ENCODE peak calls at places on chromosomes 7 and 10, in six cellular contexts. W, P, J, R, Z and Y are unnamed samples.

GRCh38 chr10:89001428-89002072 is 11.0 kb downstream of the FAS start:
- DNase-seq in W (no peak), P (no peak), J (peak; percentile 49), R (no peak), Z (no peak), Y (no peak)

GRCh38 chr10:117165557-117166419 is 27.7 kb upstream of the VAX1 start:
- DNase-seq in W (no peak), P (no peak), J (peak; percentile 51), R (peak; percentile 61), Z (no peak), Y (peak; percentile 60)

GRCh38 chr10:100742936-100743335 is 2.4 kb upstream of the PAX2 start:
- DNase-seq in W (no peak), P (no peak), J (no peak), R (no peak), Z (no peak), Y (no peak)

GRCh38 chr7:92925876-92926696 is 89.7 kb upstream of the CDK6 start:
- DNase-seq in W (no peak), P (no peak), J (no peak), R (no peak), Z (no peak), Y (no peak)

GRCh38 chr10:10878944-10879343 is 138.7 kb upstream of the CELF2 start:
- DNase-seq in W (no peak), P (no peak), J (no peak), R (no peak), Z (no peak), Y (no peak)

GRCh38 chr7:13016036-13016581 is 328.7 kb downstream of the ARL4A start:
- DNase-seq in W (no peak), P (no peak), J (no peak), R (no peak), Z (no peak), Y (no peak)

GRCh38 chr7:123643495-123644428 is 11.9 kb upstream of the LMOD2 start:
- DNase-seq in W (no peak), P (no peak), J (no peak), R (no peak), Z (peak; percentile 52), Y (peak; percentile 63)

GRCh38 chr10:121495719-121496118 is 102.5 kb downstream of the FGFR2 start:
- DNase-seq in W (no peak), P (no peak), J (no peak), R (no peak), Z (no peak), Y (no peak)

GRCh38 chr7:155857141-155857540 is 44.9 kb upstream of the SHH start:
- DNase-seq in W (no peak), P (no peak), J (no peak), R (no peak), Z (no peak), Y (no peak)

GRCh38 chr7:139714163-139714901 is 63.5 kb downstream of the HIPK2 start:
- DNase-seq in W (no peak), P (no peak), J (no peak), R (no peak), Z (no peak), Y (no peak)

GRCh38 chr7:105187302-105188169 is 173.5 kb downstream of the KMT2E start:
- DNase-seq in W (no peak), P (no peak), J (no peak), R (no peak), Z (no peak), Y (peak; percentile 83)

GRCh38 chr10:27297848-27298524 is 57.4 kb upstream of the ACBD5 start:
- DNase-seq in W (no peak), P (no peak), J (no peak), R (no peak), Z (no peak), Y (no peak)

GRCh38 chr10:93710333-93710909 is 8.0 kb upstream of the FRA10AC1 start:
- DNase-seq in W (no peak), P (no peak), J (no peak), R (no peak), Z (no peak), Y (no peak)

GRCh38 chr10:86411281-86411841 is 44.8 kb upstream of the GRID1 start:
- DNase-seq in W (no peak), P (peak; percentile 28), J (no peak), R (no peak), Z (no peak), Y (no peak)

GRCh38 chr7:4103352-4104091 is 578.6 kb upstream of the FOXK1 start:
- DNase-seq in W (no peak), P (no peak), J (no peak), R (no peak), Z (no peak), Y (no peak)

GRCh38 chr7:17682586-17682985 is 257.7 kb downstream of the SNX13 start:
- DNase-seq in W (no peak), P (no peak), J (no peak), R (no peak), Z (no peak), Y (peak; percentile 48)

GRCh38 chr10:124704428-124704805 is 39.8 kb downstream of the FAM53B start:
- DNase-seq in W (no peak), P (no peak), J (peak; percentile 41), R (no peak), Z (no peak), Y (no peak)

GRCh38 chr7:75045881-75046280 is 27.7 kb downstream of the RCC1L start:
- DNase-seq in W (no peak), P (no peak), J (no peak), R (no peak), Z (no peak), Y (no peak)

GRCh38 chr7:54811016-54811924 is 52.3 kb upstream of the SEC61G start:
- DNase-seq in W (no peak), P (no peak), J (no peak), R (no peak), Z (no peak), Y (no peak)

GRCh38 chr10:24114561-24114960 is 94.4 kb upstream of the KIAA1217 start:
- DNase-seq in W (no peak), P (no peak), J (no peak), R (no peak), Z (no peak), Y (no peak)
- H3K4me3 ChIP-seq in W (no peak overlapping the region), P (no peak overlapping the region), J (no peak overlapping the region), R (no peak overlapping the region), Z (no peak overlapping the region), Y (no peak overlapping the region)

GRCh38 chr10:22481687-22482539 is 136.6 kb downstream of the SPAG6 start:
- DNase-seq in W (no peak), P (no peak), J (no peak), R (no peak), Z (no peak), Y (peak; percentile 41)
- TF ChIP-seq CTCF in W (no peak), P (no peak), J (no peak), R (no peak), Z (no peak), Y (no peak)

GRCh38 chr7:81183326-81183725 is 264.5 kb upstream of the SEMA3C start:
- DNase-seq in W (no peak), P (no peak), J (no peak), R (no peak), Z (no peak), Y (no peak)

GRCh38 chr7:81186691-81187090 is 267.8 kb upstream of the SEMA3C start:
- DNase-seq in W (no peak), P (no peak), J (no peak), R (no peak), Z (no peak), Y (no peak)

GRCh38 chr7:81185072-81185471 is 266.2 kb upstream of the SEMA3C start:
- DNase-seq in W (no peak), P (no peak), J (no peak), R (no peak), Z (no peak), Y (no peak)

GRCh38 chr7:81190997-81191747 is 272.3 kb upstream of the SEMA3C start:
- DNase-seq in W (no peak), P (no peak), J (no peak), R (no peak), Z (peak; percentile 57), Y (peak; percentile 82)

DNA sequence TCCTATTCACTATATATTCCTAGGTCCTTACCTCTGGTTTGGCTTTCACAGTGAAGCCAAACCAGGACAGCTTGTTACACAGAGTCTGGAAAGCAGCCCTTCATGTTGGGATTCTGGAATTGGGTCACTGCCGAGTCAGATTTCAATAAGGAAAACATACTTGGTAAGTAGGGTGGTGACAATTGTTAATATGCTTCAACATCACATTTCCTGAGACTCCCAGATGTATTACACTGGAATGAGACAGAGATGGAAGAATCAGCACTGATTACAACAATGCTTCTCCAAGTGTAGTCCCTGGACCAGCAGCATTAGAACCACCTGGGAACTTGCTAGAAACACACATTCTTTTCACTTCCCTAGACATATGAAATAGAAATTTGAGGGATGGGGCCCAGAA is 268.9 kb upstream of the SEMA3C start:
- DNase-seq in W (no peak), P (no peak), J (no peak), R (no peak), Z (no peak), Y (no peak)
- H3K4me3 ChIP-seq in W (no peak overlapping the region), P (no peak overlapping the region), J (no peak overlapping the region), R (no peak overlapping the region), Z (no peak overlapping the region), Y (no peak overlapping the region)

GRCh38 chr10:16565604-16566003 is 43.9 kb upstream of the C1QL3 start:
- DNase-seq in W (no peak), P (no peak), J (no peak), R (no peak), Z (no peak), Y (no peak)
- TF ChIP-seq CTCF in W (no peak), P (no peak), J (no peak), R (no peak), Z (no peak), Y (no peak)

GRCh38 chr10:102617816-102618215 is 26.5 kb upstream of the TRIM8 start:
- DNase-seq in W (no peak), P (no peak), J (no peak), R (no peak), Z (no peak), Y (no peak)

GRCh38 chr10:102621418-102622325 is 22.6 kb upstream of the TRIM8 start:
- DNase-seq in W (no peak), P (no peak), J (peak; percentile 35), R (no peak), Z (no peak), Y (no peak)

GRCh38 chr10:102620138-102620591 is 24.1 kb upstream of the TRIM8 start:
- DNase-seq in W (no peak), P (no peak), J (peak; percentile 68), R (no peak), Z (no peak), Y (no peak)

GRCh38 chr10:102620615-102621417 is 23.5 kb upstream of the TRIM8 start:
- DNase-seq in W (no peak), P (no peak), J (peak; percentile 40), R (no peak), Z (no peak), Y (no peak)

GRCh38 chr10:102619281-102619981 is 24.8 kb upstream of the TRIM8 start:
- DNase-seq in W (no peak), P (no peak), J (no peak), R (peak; percentile 47), Z (no peak), Y (no peak)
- H3K4me3 ChIP-seq in W (no peak overlapping the region), P (no peak overlapping the region), J (no peak overlapping the region), R (no peak overlapping the region), Z (no peak overlapping the region), Y (no peak overlapping the region)

GRCh38 chr10:78155722-78156121 is 122.1 kb downstream of the RPS24 start:
- DNase-seq in W (no peak), P (no peak), J (no peak), R (no peak), Z (no peak), Y (no peak)
- TF ChIP-seq CTCF in W (no peak), P (no peak), J (no peak), R (no peak), Z (no peak), Y (no peak)